ENCODE peak calls at places on chromosomes 2 and 18, in nine cellular contexts. Z, M, R, B, G, X, O, W and S are unnamed samples.

GRCh38 chr2:102258386-102259074 is 52.8 kb upstream of the IL1RL1 start:
- DNase-seq in Z (no peak), M (peak), R (peak), B (peak), G (peak), X (no peak), O (peak), W (no peak), S (no peak)

GRCh38 chr18:69845588-69846506 is 101.8 kb downstream of the CD226 start:
- DNase-seq in Z (no peak), M (no peak), R (peak), B (no peak), G (no peak), X (no peak), O (peak), W (no peak), S (no peak)

GRCh38 chr18:50038448-50038847 is 156.5 kb downstream of the MYO5B start:
- DNase-seq in Z (no peak), M (peak), R (peak), B (no peak), G (peak), X (no peak), O (no peak), W (no peak), S (no peak)

GRCh38 chr18:13376298-13376840 is 157.8 kb downstream of the LDLRAD4 start:
- DNase-seq in Z (no peak), M (no peak), R (no peak), B (no peak), G (no peak), X (no peak), O (no peak), W (peak), S (peak)

GRCh38 chr2:17768894-17769293 is 15.0 kb downstream of the GEN1 start:
- DNase-seq in Z (no peak), M (no peak), R (no peak), B (no peak), G (no peak), X (no peak), O (no peak), W (no peak), S (no peak)

GRCh38 chr18:23619388-23619873 is 33.1 kb upstream of the NPC1 start:
- DNase-seq in Z (peak), M (peak), R (no peak), B (peak), G (no peak), X (peak), O (no peak), W (no peak), S (no peak)

GRCh38 chr2:25032901-25033300 is 9.0 kb upstream of the EFR3B start:
- DNase-seq in Z (no peak), M (no peak), R (no peak), B (no peak), G (no peak), X (no peak), O (no peak), W (no peak), S (peak)

GRCh38 chr18:80245781-80246655 is 1.3 kb downstream of the PARD6G start:
- DNase-seq in Z (no peak), M (no peak), R (no peak), B (peak), G (no peak), X (no peak), O (no peak), W (no peak), S (no peak)

GRCh38 chr2:240358821-240359342 is 76.6 kb upstream of the GPC1 start:
- DNase-seq in Z (no peak), M (no peak), R (no peak), B (no peak), G (no peak), X (no peak), O (no peak), W (no peak), S (peak)